ENCODE peak calls at places on chromosomes 6 and 20, in six cellular contexts. Z is M059J, T is endothelial cell of umbilical vein, P is choroid plexus epithelial cell, G is endothelial cell, N is skeletal muscle cell. U is an unnamed sample.

GRCh38 chr20:44736170-44737021 is 9.3 kb upstream of the KCNK15 start:
- DNase-seq in G (peak; percentile 47), P (peak; percentile 93), N (peak; percentile 60), T (peak; percentile 79), Z (peak; percentile 74), U (no peak)

GRCh38 chr20:19590382-19590781 is 167.7 kb upstream of the RIN2 start:
- DNase-seq in T (no peak), G (no peak), N (no peak), P (no peak), Z (no peak), U (no peak)

GRCh38 chr20:43824699-43825402 is 89.8 kb upstream of the TOX2 start:
- DNase-seq in G (peak; percentile 44), Z (peak; percentile 47), N (no peak), P (peak; percentile 60), T (no peak), U (no peak)

GRCh38 chr6:22253955-22254655 is 42.7 kb downstream of the PRL start:
- DNase-seq in T (no peak), Z (no peak), G (no peak), N (no peak), P (no peak), U (no peak)

GRCh38 chr6:6006428-6007310 is at the start of gene NRN1:
- DNase-seq in G (peak; percentile 25), P (no peak), T (peak; percentile 41), N (no peak), Z (peak; percentile 81), U (no peak)

GRCh38 chr6:38591451-38591850 is 48.3 kb downstream of the BTBD9 start:
- DNase-seq in G (no peak), N (no peak), Z (no peak), P (no peak), T (no peak), U (no peak)

GRCh38 chr20:61426361-61426760 is 174.3 kb downstream of the CDH4 start:
- DNase-seq in Z (peak; percentile 14), N (no peak), T (no peak), G (no peak), P (no peak), U (no peak)

GRCh38 chr6:34276191-34276590 is 27.4 kb upstream of the SMIM29 start:
- DNase-seq in T (no peak), N (no peak), P (no peak), Z (no peak), G (no peak), U (no peak)

GRCh38 chr6:136059308-136059707 is 190.8 kb downstream of the MTFR2 start:
- DNase-seq in N (no peak), Z (no peak), P (peak; percentile 35), G (no peak), T (no peak), U (no peak)

GRCh38 chr6:170072246-170072645 is 218.6 kb downstream of the DLL1 start:
- DNase-seq in T (no peak), P (no peak), G (no peak), N (no peak), Z (no peak), U (no peak)

GRCh38 chr20:53009979-53010735 is 38.0 kb downstream of the TSHZ2 start:
- DNase-seq in Z (peak; percentile 65), N (no peak), P (no peak), G (no peak), T (no peak), U (no peak)

GRCh38 chr20:56347628-56348305 is 11.0 kb upstream of the FAM210B start:
- DNase-seq in G (no peak), N (no peak), P (no peak), T (no peak), Z (no peak), U (no peak)

GRCh38 chr20:3980260-3981131 is 34.9 kb downstream of the RNF24 start:
- DNase-seq in T (peak; percentile 33), N (no peak), G (no peak), P (peak; percentile 76), Z (peak; percentile 88), U (peak; percentile 23)

GRCh38 chr6:710601-711571 is 17.9 kb upstream of the EXOC2 start:
- DNase-seq in Z (peak; percentile 84), P (peak; percentile 88), T (peak; percentile 70), N (peak; percentile 40), G (peak; percentile 65), U (peak; percentile 55)

GRCh38 chr20:41355598-41356203 is 10.9 kb downstream of the EMILIN3 start:
- DNase-seq in G (no peak), T (no peak), P (no peak), Z (no peak), N (no peak), U (no peak)

GRCh38 chr20:12838261-12838866 is 170.4 kb upstream of the SPTLC3 start:
- DNase-seq in G (peak; percentile 10), T (no peak), N (no peak), Z (no peak), P (no peak), U (no peak)

GRCh38 chr20:25484911-25485511 is 77.5 kb downstream of the GINS1 start:
- DNase-seq in G (no peak), P (peak; percentile 33), N (no peak), T (peak; percentile 92), Z (no peak), U (no peak)

GRCh38 chr20:56952258-56952929 is 314.0 kb downstream of the BMP7 start:
- DNase-seq in T (no peak), Z (no peak), P (no peak), G (no peak), N (no peak), U (no peak)

GRCh38 chr6:6746970-6747338 is 158.4 kb downstream of the LY86 start:
- DNase-seq in N (no peak), P (no peak), G (no peak), T (no peak), Z (no peak), U (no peak)

GRCh38 chr6:37059344-37060194 is 54.1 kb downstream of the FGD2 start:
- DNase-seq in G (peak; percentile 60), N (peak; percentile 90), T (peak; percentile 77), P (peak; percentile 94), Z (peak; percentile 100), U (no peak)

GRCh38 chr6:169890049-169890448 is 138.6 kb downstream of the ERMARD start:
- DNase-seq in P (no peak), N (no peak), T (no peak), G (no peak), Z (no peak), U (no peak)

GRCh38 chr20:36571564-36572504 is 1.6 kb upstream of the TGIF2 start:
- DNase-seq in P (no peak), T (no peak), N (no peak), G (peak; percentile 17), Z (no peak), U (no peak)

GRCh38 chr6:156991971-156992370 is 214.8 kb downstream of the ARID1B start:
- DNase-seq in T (no peak), N (no peak), P (peak; percentile 56), G (no peak), Z (no peak), U (no peak)

GRCh38 chr20:51385941-51386530 is 156.5 kb downstream of the NFATC2 start:
- DNase-seq in G (peak; percentile 52), T (peak; percentile 67), P (peak; percentile 72), N (no peak), Z (peak; percentile 57), U (peak; percentile 26)

GRCh38 chr6:92174398-92175073 is 1244.8 kb downstream of the EPHA7 start:
- DNase-seq in N (no peak), T (no peak), G (no peak), P (no peak), Z (no peak), U (no peak)

GRCh38 chr20:32804022-32804715 is 15.6 kb upstream of the MAPRE1 start:
- DNase-seq in Z (no peak), N (no peak), P (no peak), G (no peak), T (no peak), U (no peak)

GRCh38 chr6:170460606-170461005 is 92.5 kb downstream of the PSMB1 start:
- DNase-seq in P (no peak), N (no peak), T (no peak), Z (peak; percentile 38), G (no peak), U (no peak)

GRCh38 chr6:33700391-33701050 is 11.0 kb downstream of the UQCC2 start:
- DNase-seq in T (peak; percentile 81), P (peak; percentile 85), Z (peak; percentile 75), N (peak; percentile 23), G (peak; percentile 86), U (peak; percentile 70)

GRCh38 chr6:924661-925060 is 231.7 kb upstream of the EXOC2 start:
- DNase-seq in T (no peak), N (no peak), Z (no peak), G (no peak), P (no peak), U (no peak)

GRCh38 chr20:20076297-20077065 is 24.1 kb downstream of the CFAP61 start:
- DNase-seq in P (peak; percentile 89), G (no peak), Z (peak; percentile 69), T (no peak), N (peak; percentile 69), U (no peak)

GRCh38 chr6:7137335-7138106 is 29.8 kb downstream of the RREB1 start:
- DNase-seq in P (peak; percentile 71), N (no peak), Z (peak; percentile 90), T (peak; percentile 37), G (no peak), U (peak; percentile 52)

GRCh38 chr6:6851059-6851658 is 256.6 kb upstream of the RREB1 start:
- DNase-seq in G (no peak), N (peak; percentile 76), P (peak; percentile 95), T (peak; percentile 92), Z (peak; percentile 98), U (no peak)

GRCh38 chr20:23626040-23626620 is 11.6 kb downstream of the CST3 start:
- DNase-seq in P (peak; percentile 29), T (no peak), G (no peak), N (no peak), Z (peak; percentile 29), U (no peak)

GRCh38 chr6:3001773-3002293 is 2.1 kb downstream of the NQO2 start:
- DNase-seq in P (peak; percentile 73), G (no peak), Z (peak; percentile 89), T (peak; percentile 74), N (no peak), U (no peak)

U was measured in activated CD4-positive, alpha-beta T cell treated with anti-CD3 and anti-CD28 coated beads, Interleukin-2, amount 50 U/mL, for 4 hours.